ENCODE peak calls at places on chromosomes 4 and X, in eight cellular contexts. Q is mucosa of gallbladder; H is Right ventricle myocardium inferior; J is transverse colon; V is right lobe of liver; N is H7; G is activated CD8-positive, alpha-beta memory T cell treated with anti-CD3 and anti-CD28 coated beads for 4 hours; L is Karpas-422. A is an unnamed sample.

GRCh38 chr4:19130836-19131235 is 1109.3 kb upstream of the LCORL start:
- DNase-seq in G (no peak), L (no peak), N (no peak), Q (no peak), J (no peak), V (no peak), H (no peak), A (no peak)

GRCh38 chr4:183450108-183450507 is 5.7 kb downstream of the CDKN2AIP start:
- DNase-seq in J (no peak), L (no peak), V (no peak), G (no peak), H (no peak), N (no peak), Q (no peak), A (no peak)

GRCh38 chr4:41692717-41693345 is 55.7 kb downstream of the PHOX2B start:
- DNase-seq in Q (no peak), L (peak; percentile 86), H (no peak), G (no peak), V (no peak), N (peak; percentile 49), J (peak; percentile 46), A (peak; percentile 62)

GRCh38 chr4:123397276-123398150 is 918 bp downstream of the SPRY1 start:
- DNase-seq in Q (peak; percentile 69), H (peak; percentile 72), V (peak; percentile 79), N (peak; percentile 79), G (peak; percentile 24), L (no peak), J (peak; percentile 64), A (peak; percentile 66)

GRCh38 chr4:162241857-162242256 is 78.1 kb upstream of the FSTL5 start:
- DNase-seq in Q (no peak), N (no peak), V (no peak), G (no peak), L (no peak), J (no peak), H (no peak), A (no peak)

GRCh38 chr4:173226401-173226888 is 57.8 kb downstream of the GALNT7 start:
- DNase-seq in N (no peak), J (no peak), V (no peak), Q (no peak), L (no peak), G (no peak), H (no peak), A (no peak)

GRCh38 chrX:72100824-72101351 is 30.8 kb downstream of the RTL5 start:
- DNase-seq in N (no peak), H (no peak), G (peak; percentile 43), L (no peak), Q (peak; percentile 24), J (peak; percentile 41), V (no peak), A (no peak)

GRCh38 chr4:73707918-73708577 is 32.3 kb upstream of the CXCL8 start:
- DNase-seq in G (no peak), L (no peak), N (no peak), J (peak; percentile 39), H (peak; percentile 75), Q (peak; percentile 27), V (no peak), A (no peak)

GRCh38 chr4:128916832-128917231 is 107.3 kb downstream of the JADE1 start:
- DNase-seq in H (no peak), L (no peak), G (peak; percentile 6), J (peak; percentile 10), Q (peak; percentile 23), N (no peak), V (no peak), A (no peak)